ENCODE peak calls at places on chromosomes 7 and 10, in four cellular contexts. Y, P, W and N are unnamed samples. For H3K4me1, the result is how much of the 10 kb centered on the place peaks cover.

GRCh38 chr7:40356871-40357676 is 222.3 kb downstream of the SUGCT start:
- DNase-seq in Y (no peak), P (no peak), W (no peak), N (no peak)

GRCh38 chr7:149682038-149682437 is 91.3 kb downstream of the ZNF467 start:
- DNase-seq in Y (no peak), P (no peak), W (no peak), N (no peak)

GRCh38 chr7:99707096-99707495 is 27.3 kb upstream of the CYP3A5 start:
- DNase-seq in Y (no peak), P (no peak), W (no peak), N (no peak)

GRCh38 chr10:6208781-6209235 is 6.1 kb downstream of the PFKFB3 start:
- DNase-seq in Y (no peak), P (no peak), W (no peak), N (no peak)

GRCh38 chr10:101018600-101019439 is 12.1 kb downstream of the PDZD7 start:
- DNase-seq in Y (peak), P (peak), W (peak), N (peak)

GRCh38 chr10:7605565-7606295 is 61.0 kb downstream of the ITIH5 start:
- DNase-seq in Y (no peak), P (no peak), W (no peak), N (no peak)

GRCh38 chr10:65348637-65349036 is 1577.2 kb upstream of the LRRTM3 start:
- DNase-seq in Y (no peak), P (no peak), W (no peak), N (no peak)

GRCh38 chr7:137932881-137933269 is 69.0 kb downstream of the CREB3L2 start:
- DNase-seq in Y (no peak), P (peak), W (peak), N (no peak)

GRCh38 chr7:156524737-156525597 is 115.6 kb upstream of the RNF32 start:
- DNase-seq in Y (no peak), P (no peak), W (no peak), N (no peak)

GRCh38 chr7:132381742-132382472 is 194.4 kb downstream of the PLXNA4 start:
- DNase-seq in Y (no peak), P (no peak), W (no peak), N (peak)

GRCh38 chr10:34254596-34254995 is 560.5 kb downstream of the PARD3 start:
- DNase-seq in Y (peak), P (peak), W (no peak), N (no peak)

GRCh38 chr7:100393233-100393905 is 20.1 kb downstream of the PILRA start:
- DNase-seq in Y (no peak), P (no peak), W (no peak), N (no peak)

GRCh38 chr7:112138938-112139337 is 67.3 kb downstream of the DOCK4 start:
- DNase-seq in Y (no peak), P (no peak), W (no peak), N (no peak)

DNA sequence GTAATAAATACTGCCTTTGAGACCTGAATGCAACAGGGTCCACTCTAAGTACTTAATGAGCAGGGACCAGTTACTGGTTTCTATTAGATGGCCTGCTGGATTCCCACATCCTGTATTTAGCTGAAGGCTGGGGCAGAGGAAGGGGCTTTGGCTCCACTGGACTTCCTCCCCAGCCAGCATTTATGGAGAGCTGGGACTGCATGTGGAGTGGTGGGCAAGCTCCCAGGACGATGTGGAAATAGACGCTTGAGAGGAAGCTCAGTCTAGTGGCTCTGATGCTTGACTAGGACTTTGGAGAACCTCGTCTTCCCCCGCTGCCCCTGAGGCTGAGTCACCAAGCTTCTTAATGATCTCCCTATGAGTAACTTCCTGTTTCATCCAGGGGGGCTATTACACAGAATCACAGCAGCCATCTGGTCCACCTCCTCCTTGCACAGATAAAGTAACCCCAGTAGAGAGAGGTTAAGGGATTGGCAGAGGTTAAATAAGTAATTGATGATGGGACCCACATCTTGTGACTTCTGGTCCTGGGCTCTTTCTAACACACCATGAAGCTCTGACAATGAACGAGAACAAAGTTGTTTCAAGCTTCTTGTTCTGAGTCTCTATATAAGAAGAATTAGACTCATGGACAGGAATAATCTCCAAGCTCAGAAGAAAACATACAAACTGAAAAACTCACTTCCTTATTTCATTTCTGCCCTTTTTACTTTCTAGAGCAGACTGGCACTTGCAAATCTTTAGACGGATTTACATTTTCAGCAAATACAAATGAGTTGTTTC is 126.2 kb downstream of the PRPF18 start:
- DNase-seq in Y (peak), P (peak), W (peak), N (peak)
- H3K4me1 ChIP-seq in Y (under half), P (half or more), W (under half), N (under half)

GRCh38 chr10:18221882-18222281 is 81.7 kb downstream of the CACNB2 start:
- DNase-seq in Y (no peak), P (no peak), W (no peak), N (no peak)

GRCh38 chr10:18219096-18219495 is 78.9 kb downstream of the CACNB2 start:
- DNase-seq in Y (no peak), P (no peak), W (no peak), N (no peak)

GRCh38 chr10:18223898-18224297 is 83.7 kb downstream of the CACNB2 start:
- DNase-seq in Y (no peak), P (no peak), W (no peak), N (no peak)

GRCh38 chr10:18222870-18223269 is 82.6 kb downstream of the CACNB2 start:
- DNase-seq in Y (no peak), P (no peak), W (no peak), N (no peak)

GRCh38 chr10:18221123-18221522 is 80.9 kb downstream of the CACNB2 start:
- DNase-seq in Y (no peak), P (no peak), W (no peak), N (no peak)
- H3K4me1 ChIP-seq in Y (under half), P (under half), W (under half), N (under half)

GRCh38 chr10:124605481-124605855 is 138.7 kb downstream of the FAM53B start:
- DNase-seq in Y (no peak), P (no peak), W (no peak), N (no peak)

GRCh38 chr10:124607693-124608092 is 136.5 kb downstream of the FAM53B start:
- DNase-seq in Y (no peak), P (no peak), W (no peak), N (no peak)

GRCh38 chr10:124606822-124607221 is 137.4 kb downstream of the FAM53B start:
- DNase-seq in Y (no peak), P (no peak), W (no peak), N (no peak)

GRCh38 chr10:124605001-124605370 is 139.2 kb downstream of the FAM53B start:
- DNase-seq in Y (no peak), P (no peak), W (no peak), N (no peak)

GRCh38 chr10:124605856-124606812 is 138.0 kb downstream of the FAM53B start:
- DNase-seq in Y (no peak), P (no peak), W (no peak), N (no peak)
- H3K4me1 ChIP-seq in Y (under half), P (under half), W (under half), N (under half)

DNA sequence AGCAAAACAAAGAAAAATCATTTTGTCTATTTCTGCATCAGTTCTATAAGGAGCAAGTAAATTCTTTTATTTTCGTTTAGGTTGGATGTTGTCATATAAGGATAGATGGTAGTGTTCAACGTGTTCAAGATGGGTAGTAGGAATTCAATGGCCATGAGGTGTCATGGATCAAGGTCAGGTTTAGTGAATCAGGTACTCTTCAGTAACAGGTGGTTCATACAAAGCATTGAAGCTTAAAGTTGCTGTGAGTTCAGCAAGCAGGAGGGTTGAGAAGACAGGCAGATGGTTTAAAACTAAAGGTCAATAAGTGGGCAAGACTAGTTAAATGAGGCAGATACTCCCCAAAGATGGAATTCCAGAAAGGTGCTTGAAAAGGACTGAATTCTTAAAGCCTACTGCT is 5.6 kb downstream of the LUC7L2 start:
- DNase-seq in Y (no peak), P (no peak), W (no peak), N (no peak)
- H3K4me1 ChIP-seq in Y (under half), P (half or more), W (under half), N (under half)

DNA sequence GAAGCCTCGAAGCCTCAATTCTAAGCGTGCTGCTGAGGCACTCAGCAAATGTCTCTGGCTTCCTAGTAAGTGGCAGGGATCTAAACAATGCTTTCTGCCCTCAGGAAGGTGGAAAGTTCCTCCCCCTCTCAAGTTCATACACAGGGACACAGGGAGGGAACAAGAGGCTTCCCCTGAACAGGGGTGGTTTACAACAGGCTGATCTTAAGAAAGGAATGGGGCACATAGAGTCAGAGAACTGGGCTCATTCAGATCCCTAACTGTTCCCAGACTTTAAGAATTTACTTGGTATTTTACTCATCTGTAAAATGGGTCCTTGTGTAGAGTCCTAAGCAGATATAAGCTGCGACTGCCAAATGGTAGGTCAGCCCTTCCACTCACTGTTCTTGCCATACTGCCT is 2.5 kb downstream of the TNS3 start:
- DNase-seq in Y (no peak), P (no peak), W (no peak), N (no peak)
- H3K4me1 ChIP-seq in Y (half or more), P (half or more), W (under half), N (under half)

GRCh38 chr10:80497187-80498038 is 40.3 kb upstream of the SH2D4B start:
- DNase-seq in Y (no peak), P (peak), W (peak), N (peak)
- H3K4me1 ChIP-seq in Y (half or more), P (half or more), W (half or more), N (under half)

GRCh38 chr10:78744521-78745090 is 324.2 kb upstream of the ZMIZ1 start:
- DNase-seq in Y (no peak), P (peak), W (no peak), N (no peak)
- H3K4me1 ChIP-seq in Y (under half), P (half or more), W (under half), N (under half)

GRCh38 chr7:31047282-31047681 is 4.8 kb upstream of the ADCYAP1R1 start:
- DNase-seq in Y (no peak), P (no peak), W (no peak), N (no peak)

GRCh38 chr7:31046723-31047122 is 5.4 kb upstream of the ADCYAP1R1 start:
- DNase-seq in Y (no peak), P (no peak), W (no peak), N (no peak)

GRCh38 chr7:31049001-31049765 is 2.9 kb upstream of the ADCYAP1R1 start:
- DNase-seq in Y (no peak), P (no peak), W (no peak), N (no peak)

GRCh38 chr7:31044531-31044930 is 7.6 kb upstream of the ADCYAP1R1 start:
- DNase-seq in Y (no peak), P (no peak), W (no peak), N (no peak)

DNA sequence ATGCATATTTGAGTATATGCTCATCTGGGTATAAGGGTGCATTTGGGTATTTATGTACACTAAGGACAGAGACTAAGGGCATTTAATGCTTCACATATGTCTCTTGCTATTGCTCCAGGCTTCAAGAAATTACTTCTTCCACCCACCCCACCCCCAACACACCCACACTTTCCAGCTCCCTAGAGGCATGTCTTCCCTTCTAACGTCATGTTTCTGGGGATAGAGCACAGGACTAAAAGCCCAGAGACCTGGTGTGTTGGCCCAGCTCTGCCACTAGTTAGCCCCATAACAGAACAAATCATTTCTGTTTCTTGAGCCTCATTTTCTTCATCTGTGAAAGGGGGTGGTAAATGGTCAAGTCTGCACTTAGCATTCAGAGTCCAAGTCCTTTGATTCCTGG is 4.4 kb upstream of the ADCYAP1R1 start:
- DNase-seq in Y (no peak), P (no peak), W (no peak), N (no peak)
- H3K4me1 ChIP-seq in Y (under half), P (under half), W (under half), N (under half)